ENCODE peak calls at places on chromosome 6, in ten cellular contexts. P is left ventricle myocardium inferior; D is pons; Y is activated CD4-positive, alpha-beta T cell treated with anti-CD3 and anti-CD28 coated beads, Interleukin-2, amount 50 U/mL, for 48 hours; H is NCI-H146; Z is D341Med; E is HFFc6; T is astrocyte of the spinal cord; I is cardiac muscle cell; R is MM.1S. U is an unnamed sample.

GRCh38 chr6:16758163-16758975 is 2.9 kb downstream of the ATXN1 start:
- DNase-seq in H (peak), T (peak), Y (no peak), P (no peak), E (no peak), I (peak), R (no peak), D (peak), Z (no peak), U (no peak)

GRCh38 chr6:106145741-106146227 is 59.6 kb downstream of the PRDM1 start:
- DNase-seq in Y (peak), D (no peak), R (peak), H (peak), T (peak), I (no peak), E (no peak), Z (no peak), P (no peak), U (no peak)

GRCh38 chr6:17591292-17591691 is 8.8 kb upstream of the FAM8A1 start:
- DNase-seq in T (no peak), Z (no peak), E (no peak), P (no peak), D (no peak), H (no peak), R (no peak), Y (no peak), I (peak), U (no peak)

GRCh38 chr6:116881236-116881635 is 4.2 kb downstream of the RFX6 start:
- DNase-seq in H (no peak), I (no peak), E (no peak), D (peak), Z (no peak), R (no peak), P (no peak), Y (no peak), T (no peak), U (no peak)

GRCh38 chr6:157462956-157463742 is 82.2 kb downstream of the ZDHHC14 start:
- DNase-seq in E (no peak), Z (no peak), T (no peak), P (no peak), D (no peak), I (no peak), Y (no peak), H (no peak), R (no peak), U (no peak)

GRCh38 chr6:89597988-89598387 is 40.6 kb downstream of the LYRM2 start:
- DNase-seq in T (peak), H (peak), P (no peak), D (peak), R (no peak), Y (no peak), Z (peak), I (peak), E (peak), U (peak)

GRCh38 chr6:15876406-15876805 is 213.6 kb upstream of the DTNBP1 start:
- DNase-seq in I (peak), E (no peak), R (no peak), P (no peak), Z (no peak), D (no peak), T (peak), H (no peak), Y (peak), U (peak)

GRCh38 chr6:111874030-111874425 is 776 bp upstream of the FYN start:
- DNase-seq in D (peak), Z (no peak), P (no peak), Y (peak), E (no peak), R (no peak), H (peak), T (peak), I (peak), U (no peak)

GRCh38 chr6:24495516-24495847 is 713 bp downstream of the ALDH5A1 start:
- DNase-seq in I (peak), R (peak), Y (peak), T (peak), E (no peak), H (peak), Z (peak), D (peak), P (peak), U (no peak)

GRCh38 chr6:150783818-150784217 is 81.7 kb upstream of the MTHFD1L start:
- DNase-seq in Z (no peak), Y (no peak), P (no peak), I (no peak), T (no peak), E (no peak), H (no peak), D (no peak), R (no peak), U (no peak)

GRCh38 chr6:46419576-46420002 is 71.7 kb downstream of the RCAN2 start:
- DNase-seq in T (peak), H (peak), D (peak), E (peak), Z (peak), R (peak), Y (peak), I (peak), P (no peak), U (peak)

GRCh38 chr6:28742668-28743270 is 181.0 kb downstream of the TRIM27 start:
- DNase-seq in R (no peak), T (peak), E (peak), Z (no peak), D (no peak), I (peak), H (peak), Y (peak), P (no peak), U (peak)

GRCh38 chr6:160428069-160428430 is 79.9 kb downstream of the SLC22A3 start:
- DNase-seq in E (no peak), D (peak), I (peak), Y (no peak), H (no peak), R (no peak), Z (no peak), P (peak), T (no peak), U (no peak)

GRCh38 chr6:91298543-91299145 is 711.8 kb upstream of the MAP3K7 start:
- DNase-seq in T (peak), I (no peak), D (no peak), E (no peak), H (no peak), R (no peak), Z (no peak), Y (no peak), P (no peak), U (no peak)

GRCh38 chr6:170164271-170164900 is 126.5 kb downstream of the DLL1 start:
- DNase-seq in E (no peak), I (no peak), H (no peak), P (no peak), Z (no peak), D (no peak), T (no peak), R (no peak), Y (no peak), U (no peak)

GRCh38 chr6:152943260-152943897 is 39.5 kb downstream of the FBXO5 start:
- DNase-seq in I (no peak), Z (no peak), H (no peak), D (no peak), P (no peak), Y (no peak), R (no peak), E (no peak), T (no peak), U (peak)

GRCh38 chr6:35441205-35441604 is 10.9 kb upstream of the FANCE start:
- DNase-seq in Y (no peak), Z (no peak), P (no peak), E (no peak), D (no peak), T (no peak), I (no peak), H (no peak), R (no peak), U (no peak)

GRCh38 chr6:7201732-7202541 is 94.2 kb downstream of the RREB1 start:
- DNase-seq in E (no peak), D (peak), P (peak), T (no peak), I (no peak), R (no peak), Z (no peak), H (no peak), Y (peak), U (no peak)

GRCh38 chr6:129120856-129121255 is 237.9 kb downstream of the LAMA2 start:
- DNase-seq in I (no peak), T (peak), Y (no peak), E (no peak), P (no peak), Z (no peak), H (peak), R (no peak), D (no peak), U (no peak)

GRCh38 chr6:14344486-14344885 is 226.9 kb downstream of the CD83 start:
- DNase-seq in I (no peak), P (no peak), T (no peak), Y (no peak), E (no peak), R (no peak), D (no peak), H (no peak), Z (no peak), U (no peak)

GRCh38 chr6:150380256-150380655 is 11.4 kb downstream of the IYD start:
- DNase-seq in H (no peak), P (no peak), D (no peak), Y (no peak), I (no peak), R (no peak), E (no peak), Z (no peak), T (peak), U (no peak)

GRCh38 chr6:143755301-143755744 is 77.6 kb downstream of the PHACTR2 start:
- DNase-seq in I (peak), Z (no peak), H (no peak), R (no peak), P (no peak), E (no peak), T (peak), Y (no peak), D (no peak), U (no peak)

GRCh38 chr6:105990151-105990550 is 96.0 kb upstream of the PRDM1 start:
- DNase-seq in R (no peak), Y (no peak), D (no peak), Z (no peak), I (no peak), P (no peak), E (no peak), T (no peak), H (no peak), U (no peak)

GRCh38 chr6:98847767-98848538 is 13.6 kb downstream of the POU3F2 start:
- DNase-seq in D (no peak), E (no peak), P (no peak), I (peak), Y (no peak), R (no peak), T (no peak), H (no peak), Z (no peak), U (no peak)

GRCh38 chr6:155528982-155529453 is 73.4 kb upstream of the NOX3 start:
- DNase-seq in E (peak), H (peak), R (no peak), Y (no peak), T (peak), Z (no peak), D (peak), P (no peak), I (peak), U (peak)

GRCh38 chr6:42300185-42300584 is 82.5 kb upstream of the MRPS10 start:
- DNase-seq in Y (no peak), R (no peak), P (no peak), D (no peak), H (no peak), T (no peak), Z (no peak), I (no peak), E (no peak), U (no peak)

GRCh38 chr6:143570147-143570853 is 58.8 kb upstream of the FUCA2 start:
- DNase-seq in D (no peak), I (no peak), E (no peak), H (peak), Y (no peak), P (no peak), Z (no peak), T (no peak), R (no peak), U (no peak)

GRCh38 chr6:13453771-13454251 is 33.6 kb downstream of the GFOD1 start:
- DNase-seq in E (peak), P (no peak), Z (no peak), Y (no peak), D (no peak), I (peak), T (peak), R (no peak), H (peak), U (peak)

GRCh38 chr6:16725145-16725864 is 36.0 kb downstream of the ATXN1 start:
- DNase-seq in H (no peak), Y (no peak), E (peak), Z (no peak), I (peak), D (no peak), T (peak), P (no peak), R (no peak), U (no peak)

GRCh38 chr6:75934643-75935472 is 137.6 kb downstream of the IMPG1 start:
- DNase-seq in P (no peak), Y (peak), E (peak), T (peak), D (peak), I (peak), H (peak), R (peak), Z (peak), U (peak)

GRCh38 chr6:14243617-14244016 is 126.0 kb downstream of the CD83 start:
- DNase-seq in D (no peak), Z (no peak), Y (no peak), R (no peak), H (no peak), T (no peak), I (no peak), P (no peak), E (no peak), U (no peak)

GRCh38 chr6:1426416-1426815 is 37.0 kb downstream of the FOXF2 start:
- DNase-seq in Y (no peak), R (no peak), D (no peak), E (no peak), T (no peak), P (no peak), I (no peak), Z (peak), H (no peak), U (no peak)

GRCh38 chr6:2186516-2186915 is 58.9 kb downstream of the GMDS start:
- DNase-seq in D (no peak), Z (no peak), R (no peak), E (no peak), H (no peak), I (no peak), T (no peak), P (no peak), Y (no peak), U (no peak)

GRCh38 chr6:13924146-13924948 is 405 bp upstream of the RNF182 start:
- DNase-seq in T (peak), I (peak), P (peak), D (no peak), H (peak), E (peak), R (peak), Y (peak), Z (peak), U (peak)

GRCh38 chr6:163570579-163571231 is 156.2 kb downstream of the QKI start:
- DNase-seq in D (peak), Z (no peak), Y (no peak), H (no peak), R (no peak), P (no peak), I (no peak), E (no peak), T (no peak), U (no peak)

GRCh38 chr6:88983532-88983931 is 20.1 kb upstream of the RNGTT start:
- DNase-seq in P (no peak), Y (no peak), T (peak), H (peak), R (no peak), I (peak), D (no peak), E (peak), Z (peak), U (no peak)

GRCh38 chr6:135182120-135182992 is 1.2 kb downstream of the MYB start:
- DNase-seq in H (peak), Y (peak), Z (peak), I (peak), T (peak), P (no peak), D (no peak), E (no peak), R (peak), U (no peak)